ENCODE peak calls at places on chromosomes 3 and 15, in ten cellular contexts. B is colonic mucosa; T is naive thymus-derived CD4-positive, alpha-beta T cell; Z is Caco-2; Y is upper lobe of left lung; I is K562; K is IMR-90; W is Panc1; N is cardiac muscle cell; L is mesenchymal stem cell. R is an unnamed sample.

GRCh38 chr3:136862611-136862951 is 573 bp downstream of the NCK1 start:
- DNase-seq in Z (peak; percentile 84), K (peak; percentile 57), W (no peak), Y (no peak), B (peak; percentile 69), I (peak; percentile 64), N (peak; percentile 62), L (peak; percentile 73), T (no peak), R (peak; percentile 51)

GRCh38 chr3:171948674-171949073 is 90.7 kb upstream of the FNDC3B start:
- DNase-seq in W (no peak), Y (no peak), T (no peak), B (no peak), N (no peak), Z (no peak), K (no peak), I (no peak), L (no peak), R (no peak)

GRCh38 chr3:11465744-11466611 is 177.7 kb downstream of the VGLL4 start:
- DNase-seq in K (peak; percentile 68), I (no peak), L (peak; percentile 36), N (no peak), B (peak; percentile 25), Y (no peak), T (no peak), W (no peak), Z (no peak), R (peak; percentile 20)

GRCh38 chr15:34754171-34754580 is 622 bp downstream of the GJD2 start:
- DNase-seq in Z (no peak), L (no peak), I (no peak), B (no peak), N (no peak), Y (peak; percentile 66), T (no peak), K (no peak), W (no peak), R (no peak)

GRCh38 chr3:175304437-175304836 is 445.3 kb downstream of the NAALADL2 start:
- DNase-seq in N (no peak), T (no peak), I (no peak), W (no peak), K (no peak), Y (no peak), L (no peak), Z (no peak), B (no peak), R (no peak)

GRCh38 chr3:100089802-100090668 is 24.3 kb downstream of the FILIP1L start:
- DNase-seq in I (peak; percentile 83), W (no peak), Y (no peak), B (no peak), L (peak; percentile 86), Z (peak; percentile 57), T (no peak), N (no peak), K (peak; percentile 69), R (no peak)

GRCh38 chr15:36414670-36415069 is 164.8 kb upstream of the CDIN1 start:
- DNase-seq in W (no peak), N (no peak), Z (no peak), B (no peak), T (no peak), Y (no peak), K (peak; percentile 17), I (no peak), L (peak; percentile 83), R (no peak)

GRCh38 chr15:96629501-96629900 is 299.0 kb downstream of the NR2F2 start:
- DNase-seq in B (peak; percentile 17), L (no peak), K (no peak), T (no peak), Z (no peak), N (no peak), Y (no peak), W (no peak), I (no peak), R (no peak)

GRCh38 chr15:58985443-58985842 is 2.0 kb upstream of the RNF111 start:
- DNase-seq in I (no peak), B (no peak), Z (no peak), Y (no peak), T (no peak), W (no peak), L (no peak), N (no peak), K (peak; percentile 19), R (no peak)

GRCh38 chr15:57626713-57627440 is 35.2 kb downstream of the MYZAP start:
- DNase-seq in I (no peak), W (no peak), Z (no peak), N (no peak), K (no peak), Y (no peak), B (no peak), L (no peak), T (no peak), R (no peak)

GRCh38 chr3:44000586-44000985 is 241.1 kb upstream of the TOPAZ1 start:
- DNase-seq in I (no peak), Z (no peak), N (no peak), K (no peak), Y (no peak), W (no peak), T (no peak), B (no peak), L (no peak), R (no peak)
- H3K27me3 ChIP-seq in I (peaks cover 30% of the 10 kb centered on the region), Z (peaks cover 2% of the 10 kb centered on the region), N (peaks cover 99% of the 10 kb centered on the region), K (peaks cover 57% of the 10 kb centered on the region), Y (peaks cover 14% of the 10 kb centered on the region), W (peaks cover 32% of the 10 kb centered on the region), T (peaks cover 5% of the 10 kb centered on the region), B (peaks cover 61% of the 10 kb centered on the region), L (peaks cover 18% of the 10 kb centered on the region), R (peaks cover 33% of the 10 kb centered on the region)

DNA sequence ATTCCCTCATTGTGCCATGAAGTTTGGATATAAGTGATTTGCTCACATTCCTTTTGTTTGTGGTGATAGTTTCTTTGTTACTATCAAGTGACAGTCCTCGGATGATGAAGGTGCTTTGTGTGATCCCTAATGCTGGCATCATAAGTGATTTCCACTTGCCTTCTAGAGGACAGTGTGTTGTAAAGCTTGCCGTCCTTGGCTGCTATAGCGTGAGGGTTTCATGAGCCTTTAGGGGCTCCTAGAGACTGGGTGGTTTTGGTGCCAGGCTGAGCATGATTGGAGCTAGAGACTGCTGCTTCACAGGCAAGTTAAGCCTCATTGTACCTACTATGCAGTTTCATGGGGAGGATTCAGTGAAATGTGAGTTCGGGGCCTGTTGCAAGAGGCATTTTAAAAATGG is 12.4 kb downstream of the SNRK start:
- DNase-seq in Z (no peak), K (no peak), L (no peak), N (no peak), B (no peak), W (no peak), T (no peak), I (no peak), Y (no peak), R (no peak)
- H3K4me1 ChIP-seq in Z (peaks cover 13% of the 10 kb centered on the region), K (peaks cover 5% of the 10 kb centered on the region), L (no peaks in the 10 kb centered on the region), N (no peaks in the 10 kb centered on the region), B (peaks cover 15% of the 10 kb centered on the region), W (no peaks in the 10 kb centered on the region), T (peaks cover 77% of the 10 kb centered on the region), I (peaks cover 6% of the 10 kb centered on the region), Y (peaks cover 78% of the 10 kb centered on the region), R (peaks cover 14% of the 10 kb centered on the region)

DNA sequence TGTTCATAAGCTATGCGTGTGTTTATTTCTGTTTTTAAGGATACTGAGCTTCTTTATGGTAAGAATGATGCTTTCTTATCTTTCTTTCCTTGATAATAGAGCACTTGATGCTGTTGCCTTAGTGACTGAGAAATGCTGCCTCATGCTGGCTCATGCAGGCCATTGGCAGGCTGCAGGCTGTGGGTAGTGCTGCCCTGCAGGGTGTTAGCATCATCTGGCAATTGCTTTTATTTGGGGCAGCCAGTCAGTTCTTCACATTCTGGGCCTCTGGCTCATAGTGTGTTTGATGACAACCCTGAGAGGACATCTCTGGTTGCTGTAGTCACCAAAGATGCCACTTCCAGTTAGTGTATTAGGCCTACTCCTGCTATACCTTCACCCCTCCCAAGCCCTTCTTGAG is 66.2 kb upstream of the ONECUT1 start:
- DNase-seq in W (no peak), L (no peak), N (no peak), Z (no peak), I (no peak), Y (no peak), K (no peak), B (no peak), T (no peak), R (no peak)
- H3K27me3 ChIP-seq in W (peaks cover 9% of the 10 kb centered on the region), L (peaks cover 6% of the 10 kb centered on the region), N (peaks cover 9% of the 10 kb centered on the region), Z (no peaks in the 10 kb centered on the region), I (no peaks in the 10 kb centered on the region), Y (no peaks in the 10 kb centered on the region), K (no peaks in the 10 kb centered on the region), B (no peaks in the 10 kb centered on the region), T (no peaks in the 10 kb centered on the region), R (peaks cover 3% of the 10 kb centered on the region)

GRCh38 chr15:87747106-87747505 is 509.4 kb downstream of the NTRK3 start:
- DNase-seq in T (no peak), Z (no peak), B (no peak), Y (no peak), N (no peak), L (no peak), K (no peak), W (no peak), I (no peak), R (no peak)
- H3K4me1 ChIP-seq in T (no peaks in the 10 kb centered on the region), Z (no peaks in the 10 kb centered on the region), B (no peaks in the 10 kb centered on the region), Y (peaks cover 5% of the 10 kb centered on the region), N (peaks cover 6% of the 10 kb centered on the region), L (no peaks in the 10 kb centered on the region), K (peaks cover under 1% of the 10 kb centered on the region), W (no peaks in the 10 kb centered on the region), I (peaks cover 9% of the 10 kb centered on the region), R (peaks cover 3% of the 10 kb centered on the region)

DNA sequence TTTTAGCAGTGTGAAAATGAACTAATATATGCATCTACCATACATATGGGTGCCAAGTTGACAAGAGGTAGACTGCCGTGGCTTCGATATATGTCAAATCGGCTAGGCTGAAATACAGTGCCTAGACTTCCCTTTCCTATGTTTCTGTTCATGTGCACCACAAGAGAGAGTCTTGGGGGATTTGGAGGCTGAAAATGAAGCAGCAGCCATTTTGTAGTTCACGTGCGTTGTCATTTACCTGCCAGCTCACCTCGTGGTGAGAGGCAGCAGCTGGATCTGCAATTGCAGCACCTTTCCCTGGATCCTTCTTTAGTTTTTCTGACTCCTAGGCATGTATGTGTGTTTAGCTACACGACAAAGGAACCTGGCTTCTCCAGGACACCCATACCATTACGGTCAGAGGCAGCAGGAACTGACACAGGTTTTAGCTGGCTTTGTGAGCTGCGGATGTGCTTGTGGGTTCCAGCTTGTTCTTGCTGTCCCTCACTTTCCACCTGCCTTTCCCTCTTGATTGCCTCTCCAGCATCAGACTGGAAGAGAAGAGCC is 40.5 kb upstream of the SIAH2 start:
- DNase-seq in Y (no peak), B (no peak), L (no peak), Z (no peak), T (no peak), K (no peak), I (no peak), N (no peak), W (no peak), R (no peak)
- H3K27me3 ChIP-seq in Y (no peaks in the 10 kb centered on the region), B (no peaks in the 10 kb centered on the region), L (peaks cover 3% of the 10 kb centered on the region), Z (no peaks in the 10 kb centered on the region), T (no peaks in the 10 kb centered on the region), K (peaks cover 31% of the 10 kb centered on the region), I (peaks cover 7% of the 10 kb centered on the region), N (no peaks in the 10 kb centered on the region), W (peaks cover 28% of the 10 kb centered on the region), R (peaks cover 12% of the 10 kb centered on the region)

R was measured in foreskin keratinocyte.